ENCODE peak calls at places on chromosome 7, in six cellular contexts. L, T, G, H, O and D are unnamed samples.

GRCh38 chr7:64997927-64998391 is 7.1 kb upstream of the ZNF117 start:
- DNase-seq in T (peak), L (no peak), H (no peak), G (peak), O (no peak), D (no peak)

GRCh38 chr7:80699030-80699638 is 60.7 kb downstream of the CD36 start:
- DNase-seq in O (no peak), T (no peak), H (no peak), G (no peak), L (no peak), D (no peak)

GRCh38 chr7:19017374-19017773 is 100.1 kb downstream of the TWIST1 start:
- DNase-seq in T (no peak), O (no peak), L (no peak), H (no peak), G (no peak), D (no peak)

GRCh38 chr7:66627876-66628360 is 763 bp upstream of the KCTD7 start:
- DNase-seq in T (no peak), G (no peak), H (no peak), L (peak), O (no peak), D (peak)

GRCh38 chr7:112272921-112273561 is 66.5 kb downstream of the ZNF277 start:
- DNase-seq in T (no peak), L (no peak), H (no peak), O (no peak), G (no peak), D (no peak)

GRCh38 chr7:88301924-88302323 is 4.8 kb downstream of the STEAP4 start:
- DNase-seq in O (no peak), H (no peak), L (no peak), G (no peak), T (no peak), D (no peak)

GRCh38 chr7:82694020-82694419 is 250.4 kb upstream of the CACNA2D1 start:
- DNase-seq in T (no peak), L (no peak), G (no peak), O (no peak), H (no peak), D (no peak)

GRCh38 chr7:107332488-107333269 is 137.2 kb upstream of the GPR22 start:
- DNase-seq in O (no peak), G (no peak), L (no peak), H (no peak), T (no peak), D (no peak)

GRCh38 chr7:30276203-30276900 is 8.0 kb upstream of the ZNRF2 start:
- DNase-seq in O (no peak), T (peak), L (peak), G (peak), H (peak), D (no peak)

GRCh38 chr7:21869785-21870402 is 75.8 kb downstream of the CDCA7L start:
- DNase-seq in T (no peak), O (no peak), H (no peak), L (no peak), G (peak), D (no peak)

GRCh38 chr7:82441916-82442478 is 1.6 kb downstream of the CACNA2D1 start:
- DNase-seq in L (no peak), G (no peak), T (no peak), O (no peak), H (no peak), D (no peak)

GRCh38 chr7:7795736-7796135 is 77.3 kb upstream of the RPA3 start:
- DNase-seq in T (no peak), G (peak), O (peak), H (no peak), L (no peak), D (no peak)

GRCh38 chr7:105849122-105849855 is 27.1 kb downstream of the ATXN7L1 start:
- DNase-seq in T (no peak), G (peak), L (peak), H (peak), O (no peak), D (peak)

GRCh38 chr7:37230221-37230620 is 218.4 kb downstream of the ELMO1 start:
- DNase-seq in G (no peak), T (no peak), O (no peak), H (no peak), L (no peak), D (no peak)